ENCODE peak calls at places on chromosomes 12 and 14, in five cellular contexts. One of them, this sample, is unnamed.

GRCh38 chr12:77374687-77375086 is 309.3 kb upstream of the E2F7 start:
- DNase-seq in cardiac fibroblast: no peak
- DNase-seq in stomach: no peak
- DNase-seq in tibial artery: no peak
- DNase-seq in A549: no peak
- DNase-seq in this sample: no peak

GRCh38 chr14:74616507-74616906 is 4.5 kb upstream of the LTBP2 start:
- DNase-seq in tibial artery: no peak
- DNase-seq in stomach: no peak
- DNase-seq in cardiac fibroblast: peak; percentile 92
- DNase-seq in A549: peak; percentile 61
- DNase-seq in this sample: peak; percentile 82

GRCh38 chr12:113016796-113017195 is 38.5 kb downstream of the OAS2 start:
- DNase-seq in cardiac fibroblast: no peak
- DNase-seq in stomach: no peak
- DNase-seq in tibial artery: no peak
- DNase-seq in A549: no peak
- DNase-seq in this sample: no peak

GRCh38 chr12:76266797-76267196 is 81.4 kb downstream of the BBS10 start:
- DNase-seq in tibial artery: no peak
- DNase-seq in A549: peak; percentile 6
- DNase-seq in cardiac fibroblast: peak; percentile 93
- DNase-seq in stomach: no peak
- DNase-seq in this sample: peak; percentile 81

GRCh38 chr12:52259850-52260249 is 14.6 kb upstream of the KRT86 start:
- DNase-seq in tibial artery: peak; percentile 48
- DNase-seq in A549: no peak
- DNase-seq in cardiac fibroblast: no peak
- DNase-seq in stomach: no peak
- DNase-seq in this sample: no peak

GRCh38 chr14:95431199-95432145 is 85.0 kb downstream of the SYNE3 start:
- DNase-seq in A549: peak; percentile 39
- DNase-seq in tibial artery: no peak
- DNase-seq in stomach: no peak
- DNase-seq in cardiac fibroblast: peak; percentile 60
- DNase-seq in this sample: peak; percentile 23

GRCh38 chr12:27330846-27331245 is 1.8 kb upstream of the BMAL2 start:
- DNase-seq in A549: no peak
- DNase-seq in stomach: no peak
- DNase-seq in cardiac fibroblast: no peak
- DNase-seq in tibial artery: no peak
- DNase-seq in this sample: no peak

GRCh38 chr12:113348849-113349536 is 9.4 kb upstream of the PLBD2 start:
- DNase-seq in cardiac fibroblast: no peak
- DNase-seq in stomach: no peak
- DNase-seq in A549: no peak
- DNase-seq in tibial artery: no peak
- DNase-seq in this sample: no peak

GRCh38 chr12:20523658-20524057 is 155.3 kb downstream of the PDE3A start:
- DNase-seq in tibial artery: no peak
- DNase-seq in A549: no peak
- DNase-seq in stomach: no peak
- DNase-seq in cardiac fibroblast: peak; percentile 70
- DNase-seq in this sample: no peak

DNA sequence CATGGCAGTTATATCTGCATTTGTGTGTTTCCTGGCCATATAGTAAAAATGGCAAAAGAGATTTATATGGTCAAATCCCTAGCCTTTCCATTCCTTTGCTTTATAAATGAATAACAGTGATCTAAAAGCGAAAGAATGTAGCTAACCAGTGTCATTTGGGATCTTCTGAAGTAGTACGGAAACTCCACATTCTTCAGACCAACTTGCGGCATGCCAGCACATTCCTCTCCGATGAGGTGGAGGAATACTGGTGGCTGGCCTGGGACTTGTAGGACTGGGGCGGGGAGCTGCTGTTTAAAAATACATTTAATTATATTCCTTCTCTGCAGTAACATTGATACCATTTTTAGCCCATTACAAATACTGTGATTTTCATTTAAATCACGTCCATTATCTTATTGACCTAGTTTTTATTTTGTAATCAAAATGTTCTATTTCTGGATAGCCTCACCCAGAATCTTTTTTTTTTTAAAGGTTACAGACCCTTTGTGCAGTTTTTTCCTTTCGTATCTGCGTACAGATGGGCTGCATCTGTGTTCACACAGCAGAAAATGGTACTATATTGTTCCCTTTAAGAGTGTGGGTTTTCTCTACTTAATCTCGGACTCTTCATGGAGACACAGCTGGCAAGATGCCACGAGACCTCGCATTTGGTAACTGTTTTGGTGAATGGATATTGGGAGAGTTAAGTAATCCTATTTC is 85.4 kb downstream of the SAMD4A start:
- DNase-seq in stomach: peak; percentile 74
- DNase-seq in tibial artery: peak; percentile 93
- DNase-seq in A549: peak; percentile 94
- DNase-seq in cardiac fibroblast: peak; percentile 100
- DNase-seq in this sample: peak; percentile 100
- H3K4me3 ChIP-seq in stomach: no peak overlapping the region
- H3K4me3 ChIP-seq in tibial artery: peak overlapping the region; percentile 43
- H3K4me3 ChIP-seq in A549: peak overlapping the region; percentile 37
- H3K4me3 ChIP-seq in cardiac fibroblast: no peak overlapping the region
- H3K4me3 ChIP-seq in this sample: peak overlapping the region; percentile 41

GRCh38 chr12:3125674-3126073 is 48.5 kb downstream of the TSPAN9 start:
- DNase-seq in stomach: no peak
- DNase-seq in cardiac fibroblast: no peak
- DNase-seq in tibial artery: no peak
- DNase-seq in A549: no peak
- DNase-seq in this sample: no peak

GRCh38 chr12:3123729-3124128 is 46.5 kb downstream of the TSPAN9 start:
- DNase-seq in A549: no peak
- DNase-seq in tibial artery: no peak
- DNase-seq in stomach: no peak
- DNase-seq in cardiac fibroblast: peak; percentile 66
- DNase-seq in this sample: no peak

GRCh38 chr12:3124917-3125316 is 47.7 kb downstream of the TSPAN9 start:
- DNase-seq in tibial artery: no peak
- DNase-seq in A549: no peak
- DNase-seq in stomach: no peak
- DNase-seq in cardiac fibroblast: no peak
- DNase-seq in this sample: no peak

GRCh38 chr12:3120701-3121100 is 43.5 kb downstream of the TSPAN9 start:
- DNase-seq in tibial artery: no peak
- DNase-seq in cardiac fibroblast: no peak
- DNase-seq in stomach: no peak
- DNase-seq in A549: no peak
- DNase-seq in this sample: no peak

GRCh38 chr12:3122841-3123678 is 45.9 kb downstream of the TSPAN9 start:
- DNase-seq in stomach: no peak
- DNase-seq in cardiac fibroblast: peak; percentile 91
- DNase-seq in tibial artery: peak; percentile 88
- DNase-seq in A549: no peak
- DNase-seq in this sample: peak; percentile 64
- TF ChIP-seq CTCF in stomach: no peak
- TF ChIP-seq CTCF in cardiac fibroblast: peak; percentile 62
- TF ChIP-seq CTCF in tibial artery: peak; percentile 18
- TF ChIP-seq CTCF in A549: no peak
- TF ChIP-seq CTCF in this sample: peak; percentile 35

GRCh38 chr12:3200032-3200617 is 122.9 kb downstream of the TSPAN9 start:
- DNase-seq in tibial artery: no peak
- DNase-seq in stomach: peak; percentile 53
- DNase-seq in A549: peak; percentile 40
- DNase-seq in cardiac fibroblast: peak; percentile 44
- DNase-seq in this sample: peak; percentile 77
- H3K4me3 ChIP-seq in tibial artery: peak overlapping the region; percentile 71
- H3K4me3 ChIP-seq in stomach: peak overlapping the region; percentile 63
- H3K4me3 ChIP-seq in A549: peak overlapping the region; percentile 61
- H3K4me3 ChIP-seq in cardiac fibroblast: peak overlapping the region; percentile 50
- H3K4me3 ChIP-seq in this sample: peak overlapping the region; percentile 62

GRCh38 chr14:56716705-56717104 is 93.6 kb downstream of the OTX2 start:
- DNase-seq in stomach: no peak
- DNase-seq in A549: no peak
- DNase-seq in cardiac fibroblast: no peak
- DNase-seq in tibial artery: no peak
- DNase-seq in this sample: no peak

GRCh38 chr14:56718312-56718711 is 92.0 kb downstream of the OTX2 start:
- DNase-seq in stomach: no peak
- DNase-seq in tibial artery: no peak
- DNase-seq in A549: no peak
- DNase-seq in cardiac fibroblast: no peak
- DNase-seq in this sample: no peak

GRCh38 chr14:56720703-56721426 is 89.4 kb downstream of the OTX2 start:
- DNase-seq in stomach: no peak
- DNase-seq in A549: no peak
- DNase-seq in cardiac fibroblast: no peak
- DNase-seq in tibial artery: no peak
- DNase-seq in this sample: no peak

DNA sequence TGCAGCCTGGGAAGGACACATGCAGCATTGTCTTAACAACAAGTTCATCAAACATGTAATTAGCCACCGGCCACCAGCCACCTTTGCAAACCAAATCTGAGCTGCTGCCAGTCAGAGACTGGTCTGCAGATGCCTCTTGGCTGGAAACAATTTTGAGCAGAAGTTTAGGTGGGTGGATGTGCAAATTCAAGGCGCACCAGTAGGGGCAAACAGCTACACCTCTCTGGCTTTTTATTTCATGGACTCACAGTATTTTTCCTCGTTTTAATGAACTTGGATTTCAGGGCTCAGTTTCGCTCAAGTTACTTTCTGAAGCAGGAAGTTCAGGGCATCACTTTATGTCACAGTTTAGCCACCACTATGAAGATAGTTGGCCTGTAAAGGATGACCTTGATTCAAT is 94.3 kb downstream of the OTX2 start:
- DNase-seq in A549: no peak
- DNase-seq in cardiac fibroblast: no peak
- DNase-seq in stomach: no peak
- DNase-seq in tibial artery: no peak
- DNase-seq in this sample: no peak
- TF ChIP-seq CTCF in A549: no peak
- TF ChIP-seq CTCF in cardiac fibroblast: no peak
- TF ChIP-seq CTCF in stomach: no peak
- TF ChIP-seq CTCF in tibial artery: no peak
- TF ChIP-seq CTCF in this sample: no peak

GRCh38 chr12:57741413-57741789 is 2.9 kb upstream of the AGAP2 start:
- DNase-seq in A549: no peak
- DNase-seq in stomach: no peak
- DNase-seq in cardiac fibroblast: no peak
- DNase-seq in tibial artery: no peak
- DNase-seq in this sample: no peak
- H3K4me3 ChIP-seq in A549: no peak overlapping the region
- H3K4me3 ChIP-seq in stomach: peak overlapping the region; percentile 41
- H3K4me3 ChIP-seq in cardiac fibroblast: no peak overlapping the region
- H3K4me3 ChIP-seq in tibial artery: no peak overlapping the region
- H3K4me3 ChIP-seq in this sample: no peak overlapping the region

GRCh38 chr12:128387811-128388422 is 120.9 kb downstream of the TMEM132C start:
- DNase-seq in tibial artery: no peak
- DNase-seq in stomach: peak; percentile 37
- DNase-seq in A549: peak; percentile 44
- DNase-seq in cardiac fibroblast: peak; percentile 1
- DNase-seq in this sample: no peak
- TF ChIP-seq CTCF in tibial artery: no peak
- TF ChIP-seq CTCF in stomach: no peak
- TF ChIP-seq CTCF in A549: peak; percentile 26
- TF ChIP-seq CTCF in cardiac fibroblast: peak; percentile 29
- TF ChIP-seq CTCF in this sample: peak; percentile 15

DNA sequence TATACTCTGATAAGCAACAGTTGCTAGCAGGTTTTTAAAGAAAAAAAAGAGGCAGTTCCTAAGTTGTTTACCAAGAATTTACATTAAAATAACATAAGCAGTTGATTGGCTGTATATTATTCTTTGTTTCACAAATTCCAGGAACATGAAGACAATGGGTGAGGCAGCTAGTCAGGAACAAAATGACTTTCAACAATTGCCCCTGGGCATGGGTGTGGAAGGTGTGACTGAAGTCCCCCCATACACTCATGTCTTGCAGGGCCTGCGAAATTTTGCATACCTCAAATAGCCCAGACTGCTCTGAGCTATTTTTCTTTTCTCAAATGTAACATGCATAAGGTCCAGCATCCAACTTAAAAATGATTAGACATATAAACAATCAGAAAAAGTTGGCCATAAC is 267.2 kb upstream of the DIO3 start:
- DNase-seq in cardiac fibroblast: no peak
- DNase-seq in tibial artery: no peak
- DNase-seq in A549: no peak
- DNase-seq in stomach: no peak
- DNase-seq in this sample: no peak
- H3K4me3 ChIP-seq in cardiac fibroblast: no peak overlapping the region
- H3K4me3 ChIP-seq in tibial artery: no peak overlapping the region
- H3K4me3 ChIP-seq in A549: no peak overlapping the region
- H3K4me3 ChIP-seq in stomach: no peak overlapping the region
- H3K4me3 ChIP-seq in this sample: no peak overlapping the region

GRCh38 chr14:60508363-60508706 is 611 bp upstream of the SIX6 start:
- DNase-seq in tibial artery: no peak
- DNase-seq in cardiac fibroblast: no peak
- DNase-seq in stomach: no peak
- DNase-seq in A549: no peak
- DNase-seq in this sample: no peak
- TF ChIP-seq CTCF in tibial artery: no peak
- TF ChIP-seq CTCF in cardiac fibroblast: no peak
- TF ChIP-seq CTCF in stomach: no peak
- TF ChIP-seq CTCF in A549: no peak
- TF ChIP-seq CTCF in this sample: no peak

This sample was measured in fibroblast of villous mesenchyme.